ENCODE peak calls at places on chromosomes 6 and 20, in nine cellular contexts. P is HL-60; F is lower lobe of right lung; N is left lung; K is tibial artery; Q is CD8-positive, alpha-beta T cell; H is adrenal gland; Y is CD4-positive, alpha-beta T cell; U is pancreas. C is an unnamed sample. For H3K27me3, the result is how much of the 10 kb centered on the place peaks cover.

GRCh38 chr6:134347916-134348805 is 30.2 kb upstream of the SGK1 start:
- DNase-seq in P (no peak), F (no peak), N (no peak), K (peak), Q (no peak), H (peak), Y (no peak), U (no peak), C (no peak)

GRCh38 chr6:5112065-5112799 is 27.1 kb downstream of the PPP1R3G start:
- DNase-seq in P (no peak), F (no peak), N (no peak), K (no peak), Q (no peak), H (peak), Y (no peak), U (no peak), C (no peak)

GRCh38 chr6:27894839-27895762 is 17.1 kb downstream of the OR2B2 start:
- DNase-seq in P (peak), F (no peak), N (peak), K (no peak), Q (peak), H (peak), Y (peak), U (peak), C (no peak)

GRCh38 chr6:90765895-90766294 is 179.0 kb upstream of the MAP3K7 start:
- DNase-seq in P (no peak), F (no peak), N (no peak), K (no peak), Q (no peak), H (no peak), Y (no peak), U (no peak), C (no peak)

GRCh38 chr6:48615041-48615440 is 504.0 kb upstream of the PTCHD4 start:
- DNase-seq in P (no peak), F (no peak), N (no peak), K (no peak), Q (no peak), H (no peak), Y (no peak), U (no peak), C (no peak)

GRCh38 chr6:132919476-132919875 is 105.1 kb downstream of the RPS12 start:
- DNase-seq in P (no peak), F (peak), N (peak), K (peak), Q (no peak), H (peak), Y (no peak), U (peak), C (peak)

GRCh38 chr6:39422273-39422672 is 99.8 kb upstream of the KCNK16 start:
- DNase-seq in P (no peak), F (no peak), N (no peak), K (peak), Q (no peak), H (no peak), Y (no peak), U (no peak), C (no peak)

GRCh38 chr20:41738584-41739193 is 120.5 kb upstream of the CHD6 start:
- DNase-seq in P (peak), F (peak), N (no peak), K (no peak), Q (no peak), H (peak), Y (peak), U (peak), C (peak)

GRCh38 chr20:62216636-62217566 is 3.2 kb downstream of the HRH3 start:
- DNase-seq in P (no peak), F (no peak), N (no peak), K (no peak), Q (no peak), H (no peak), Y (no peak), U (no peak), C (no peak)

GRCh38 chr6:108438918-108439317 is 121.8 kb upstream of the FOXO3 start:
- DNase-seq in P (peak), F (no peak), N (no peak), K (no peak), Q (no peak), H (no peak), Y (no peak), U (no peak), C (no peak)

GRCh38 chr20:25310268-25310920 is 62.5 kb downstream of the PYGB start:
- DNase-seq in P (peak), F (peak), N (peak), K (peak), Q (peak), H (peak), Y (peak), U (no peak), C (peak)

GRCh38 chr6:158969148-158969547 is 30.9 kb downstream of the RSPH3 start:
- DNase-seq in P (no peak), F (no peak), N (no peak), K (no peak), Q (no peak), H (no peak), Y (no peak), U (no peak), C (no peak)

DNA sequence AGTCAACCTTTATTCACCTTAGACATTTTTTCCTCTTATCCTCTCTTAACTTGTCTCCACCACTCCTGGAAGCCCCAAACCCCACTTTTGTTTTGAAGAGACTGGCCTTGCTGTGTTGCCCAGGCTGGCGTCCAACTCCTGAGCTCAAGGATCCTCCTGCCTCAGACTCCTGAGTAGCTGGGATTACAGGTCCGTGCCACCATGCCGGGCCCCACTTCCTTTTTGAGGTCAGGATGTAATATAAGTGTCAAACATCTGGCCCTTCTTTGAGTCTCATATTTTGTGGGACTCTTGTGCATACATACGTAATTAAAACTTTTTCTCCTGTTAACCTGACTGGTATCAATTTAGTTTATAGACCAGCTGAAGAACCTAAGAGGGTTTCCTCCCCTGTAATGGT is 1.4 kb upstream of the CDK19 start:
- DNase-seq in P (peak), F (no peak), N (no peak), K (no peak), Q (no peak), H (no peak), Y (no peak), U (no peak), C (no peak)
- H3K27ac ChIP-seq in P (peak), F (peak), N (no peak), K (no peak), Q (no peak), H (no peak), Y (no peak), U (no peak), C (no peak)

GRCh38 chr20:48169650-48170049 is 384.4 kb upstream of the SULF2 start:
- DNase-seq in P (no peak), F (no peak), N (no peak), K (no peak), Q (no peak), H (no peak), Y (no peak), U (no peak), C (no peak)

GRCh38 chr20:48175261-48175660 is 390.0 kb upstream of the SULF2 start:
- DNase-seq in P (no peak), F (no peak), N (no peak), K (no peak), Q (no peak), H (no peak), Y (no peak), U (no peak), C (no peak)

GRCh38 chr20:48170625-48171024 is 385.3 kb upstream of the SULF2 start:
- DNase-seq in P (no peak), F (no peak), N (no peak), K (no peak), Q (no peak), H (no peak), Y (no peak), U (no peak), C (no peak)

GRCh38 chr20:48171071-48171470 is 385.8 kb upstream of the SULF2 start:
- DNase-seq in P (no peak), F (no peak), N (no peak), K (no peak), Q (no peak), H (no peak), Y (no peak), U (no peak), C (no peak)

GRCh38 chr20:48171626-48172025 is 386.3 kb upstream of the SULF2 start:
- DNase-seq in P (no peak), F (no peak), N (no peak), K (no peak), Q (no peak), H (no peak), Y (no peak), U (no peak), C (no peak)
- H3K27me3 ChIP-seq in P (under half), F (under half), N (under half), K (under half), Q (under half), H (under half), Y (under half), U (under half), C (under half)

GRCh38 chr20:650954-651353 is 2.0 kb downstream of the SRXN1 start:
- DNase-seq in P (no peak), F (no peak), N (no peak), K (no peak), Q (no peak), H (no peak), Y (no peak), U (no peak), C (no peak)
- TF ChIP-seq CTCF in P (no peak), F (no peak), N (no peak), K (no peak), Q (no peak), H (no peak), Y (no peak), U (no peak), C (peak)

DNA sequence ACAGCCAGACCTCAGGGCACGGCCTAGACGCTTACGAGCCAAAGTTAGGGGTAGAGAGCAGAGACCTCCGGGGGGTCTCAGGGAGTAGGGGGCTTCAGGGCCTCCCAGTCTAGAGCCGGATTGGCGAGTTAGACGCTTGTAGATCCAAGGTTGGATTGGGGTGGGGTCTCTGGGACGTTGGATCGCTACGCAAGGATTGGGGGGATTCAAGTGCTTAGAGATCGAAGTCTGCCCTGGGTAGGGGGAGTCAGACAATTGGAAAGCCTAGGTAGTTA is 402 bp downstream of the STX16 start:
- DNase-seq in P (no peak), F (no peak), N (no peak), K (no peak), Q (peak), H (no peak), Y (no peak), U (no peak), C (no peak)
- H3K27ac ChIP-seq in P (peak), F (peak), N (peak), K (peak), Q (peak), H (peak), Y (peak), U (peak), C (peak)

GRCh38 chr20:23105193-23105592 is 19.1 kb upstream of the CD93 start:
- DNase-seq in P (no peak), F (no peak), N (no peak), K (no peak), Q (no peak), H (no peak), Y (no peak), U (no peak), C (peak)

GRCh38 chr20:23100754-23101107 is 14.6 kb upstream of the CD93 start:
- DNase-seq in P (no peak), F (no peak), N (no peak), K (no peak), Q (no peak), H (no peak), Y (no peak), U (no peak), C (no peak)

GRCh38 chr20:23101696-23102095 is 15.6 kb upstream of the CD93 start:
- DNase-seq in P (no peak), F (no peak), N (no peak), K (no peak), Q (no peak), H (no peak), Y (no peak), U (no peak), C (no peak)

GRCh38 chr20:23106271-23106851 is 20.2 kb upstream of the CD93 start:
- DNase-seq in P (peak), F (no peak), N (no peak), K (no peak), Q (no peak), H (no peak), Y (no peak), U (no peak), C (no peak)

DNA sequence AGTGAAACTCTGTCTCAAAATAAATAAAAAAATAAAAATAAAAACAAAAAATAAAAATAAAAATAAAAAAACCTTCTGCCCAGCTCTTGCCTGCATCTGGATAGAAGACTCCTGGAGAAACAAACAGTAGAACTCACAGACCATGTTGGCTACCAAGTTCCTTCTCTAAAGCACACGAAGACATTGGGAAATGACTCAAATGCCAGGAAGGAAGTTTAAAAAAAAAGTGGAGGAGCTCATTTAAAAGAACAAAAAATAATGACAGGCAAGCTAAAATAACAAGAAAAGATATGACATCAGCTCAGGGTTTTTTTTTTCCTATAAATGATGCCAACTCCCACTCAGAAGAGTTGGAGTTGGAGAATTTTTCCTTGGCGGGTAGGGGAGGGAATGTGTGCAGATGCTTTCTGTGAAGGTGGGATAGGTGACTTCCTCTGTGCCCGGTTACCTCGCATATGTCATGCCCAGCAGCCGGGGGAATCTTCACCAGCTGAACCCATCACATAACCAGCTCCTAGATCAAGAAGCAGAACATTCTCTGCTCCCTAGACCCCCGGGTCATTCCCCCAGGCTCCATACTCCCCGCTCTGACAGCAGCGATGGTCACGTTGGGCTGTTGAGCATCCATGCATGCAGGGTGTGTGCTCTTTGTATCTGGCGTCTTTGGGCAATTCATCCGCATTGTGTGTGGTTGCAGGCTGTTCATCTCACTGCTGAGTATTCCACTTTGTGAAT is 17.3 kb upstream of the CD93 start:
- DNase-seq in P (no peak), F (no peak), N (no peak), K (no peak), Q (no peak), H (no peak), Y (no peak), U (no peak), C (no peak)
- H3K27me3 ChIP-seq in P (under half), F (under half), N (under half), K (under half), Q (under half), H (under half), Y (under half), U (under half), C (under half)

GRCh38 chr6:79985128-79985527 is 19.3 kb upstream of the TTK start:
- DNase-seq in P (no peak), F (no peak), N (no peak), K (no peak), Q (no peak), H (no peak), Y (no peak), U (no peak), C (no peak)

GRCh38 chr6:79984261-79984660 is 20.2 kb upstream of the TTK start:
- DNase-seq in P (no peak), F (no peak), N (no peak), K (no peak), Q (peak), H (no peak), Y (no peak), U (no peak), C (no peak)

GRCh38 chr6:79981647-79982046 is 22.8 kb upstream of the TTK start:
- DNase-seq in P (no peak), F (no peak), N (no peak), K (no peak), Q (no peak), H (no peak), Y (no peak), U (no peak), C (no peak)
- TF ChIP-seq CTCF in P (no peak), F (no peak), N (no peak), K (no peak), Q (no peak), H (no peak), Y (no peak), U (no peak), C (no peak)

DNA sequence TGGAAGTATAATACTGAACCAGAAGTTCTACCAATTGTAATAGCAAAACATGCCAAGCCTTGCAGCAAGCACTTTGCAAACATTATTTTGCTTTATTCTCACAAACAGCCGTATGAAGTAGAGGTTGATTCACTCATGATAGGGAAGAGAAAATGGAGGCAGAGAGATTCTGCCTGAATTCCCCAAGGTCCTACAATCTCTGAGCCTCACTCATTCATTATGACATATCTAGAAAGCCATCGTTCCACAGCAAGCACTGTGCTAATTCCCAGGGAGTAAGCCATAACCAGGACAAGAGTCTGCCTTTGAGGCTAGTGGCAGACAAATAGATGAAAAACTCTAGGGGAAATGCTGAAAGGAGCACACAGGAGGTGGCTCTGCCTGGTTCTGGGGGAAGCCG is 288.0 kb downstream of the TSHZ2 start:
- DNase-seq in P (no peak), F (no peak), N (no peak), K (no peak), Q (no peak), H (no peak), Y (no peak), U (no peak), C (no peak)
- H3K27ac ChIP-seq in P (no peak), F (no peak), N (no peak), K (no peak), Q (no peak), H (no peak), Y (no peak), U (no peak), C (no peak)

GRCh38 chr6:35209622-35210289 is 4.0 kb upstream of the SCUBE3 start:
- DNase-seq in P (no peak), F (no peak), N (no peak), K (no peak), Q (no peak), H (no peak), Y (no peak), U (no peak), C (no peak)

GRCh38 chr6:35203680-35204079 is 10.1 kb upstream of the SCUBE3 start:
- DNase-seq in P (no peak), F (no peak), N (no peak), K (no peak), Q (no peak), H (no peak), Y (no peak), U (no peak), C (no peak)

GRCh38 chr6:35206346-35206745 is 7.4 kb upstream of the SCUBE3 start:
- DNase-seq in P (no peak), F (no peak), N (no peak), K (no peak), Q (no peak), H (no peak), Y (no peak), U (no peak), C (no peak)

GRCh38 chr6:35209081-35209480 is 4.7 kb upstream of the SCUBE3 start:
- DNase-seq in P (no peak), F (no peak), N (no peak), K (no peak), Q (no peak), H (no peak), Y (no peak), U (no peak), C (no peak)

GRCh38 chr6:35208419-35208818 is 5.3 kb upstream of the SCUBE3 start:
- DNase-seq in P (no peak), F (no peak), N (no peak), K (no peak), Q (no peak), H (no peak), Y (no peak), U (no peak), C (no peak)
- H3K27me3 ChIP-seq in P (under half), F (under half), N (under half), K (under half), Q (under half), H (under half), Y (half or more), U (under half), C (under half)

C was measured in right lobe of liver.